ENCODE peak calls at places on chromosomes 4 and X, in five cellular contexts. One of them, this sample, is unnamed. For H3K9me3 and H3K4me1, the result is how much of the 10 kb centered on the place peaks cover.

GRCh38 chrX:46630141-46630540 is 56.6 kb downstream of the CHST7 start:
- DNase-seq in heart right ventricle: no peak
- DNase-seq in body of pancreas: no peak
- DNase-seq in CD8-positive, alpha-beta T cell: no peak
- DNase-seq in mammary epithelial cell: no peak
- DNase-seq in this sample: no peak

GRCh38 chr4:141995051-141995450 is 358.7 kb downstream of the IL15 start:
- DNase-seq in heart right ventricle: no peak
- DNase-seq in body of pancreas: no peak
- DNase-seq in CD8-positive, alpha-beta T cell: no peak
- DNase-seq in mammary epithelial cell: no peak
- DNase-seq in this sample: no peak

GRCh38 chrX:155086202-155086840 is 15.0 kb downstream of the BRCC3 start:
- DNase-seq in mammary epithelial cell: no peak
- DNase-seq in body of pancreas: peak
- DNase-seq in CD8-positive, alpha-beta T cell: peak
- DNase-seq in heart right ventricle: no peak
- DNase-seq in this sample: peak

GRCh38 chr4:126753592-126753991 is 879.2 kb upstream of the INTU start:
- DNase-seq in CD8-positive, alpha-beta T cell: no peak
- DNase-seq in body of pancreas: no peak
- DNase-seq in heart right ventricle: no peak
- DNase-seq in mammary epithelial cell: no peak
- DNase-seq in this sample: no peak

GRCh38 chr4:173511787-173512361 is 18.2 kb downstream of the HAND2 start:
- DNase-seq in heart right ventricle: no peak
- DNase-seq in mammary epithelial cell: no peak
- DNase-seq in body of pancreas: no peak
- DNase-seq in CD8-positive, alpha-beta T cell: no peak
- DNase-seq in this sample: no peak

GRCh38 chrX:123481908-123482873 is 250.7 kb downstream of the THOC2 start:
- DNase-seq in body of pancreas: no peak
- DNase-seq in heart right ventricle: no peak
- DNase-seq in mammary epithelial cell: no peak
- DNase-seq in CD8-positive, alpha-beta T cell: no peak
- DNase-seq in this sample: peak

GRCh38 chrX:42149786-42150185 is 226.4 kb upstream of the CASK start:
- DNase-seq in body of pancreas: no peak
- DNase-seq in heart right ventricle: no peak
- DNase-seq in mammary epithelial cell: peak
- DNase-seq in CD8-positive, alpha-beta T cell: no peak
- DNase-seq in this sample: no peak

GRCh38 chr4:150828159-150828558 is 186.9 kb downstream of the LRBA start:
- DNase-seq in CD8-positive, alpha-beta T cell: peak
- DNase-seq in heart right ventricle: no peak
- DNase-seq in body of pancreas: peak
- DNase-seq in mammary epithelial cell: no peak
- DNase-seq in this sample: no peak

GRCh38 chr4:143186634-143187033 is 1.9 kb downstream of the USP38 start:
- DNase-seq in heart right ventricle: no peak
- DNase-seq in CD8-positive, alpha-beta T cell: no peak
- DNase-seq in body of pancreas: no peak
- DNase-seq in mammary epithelial cell: peak
- DNase-seq in this sample: no peak

GRCh38 chr4:159206427-159206871 is 103.6 kb downstream of the RAPGEF2 start:
- DNase-seq in mammary epithelial cell: peak
- DNase-seq in body of pancreas: no peak
- DNase-seq in heart right ventricle: no peak
- DNase-seq in CD8-positive, alpha-beta T cell: no peak
- DNase-seq in this sample: no peak

GRCh38 chr4:122652379-122652778 is 31.5 kb upstream of the IL21 start:
- DNase-seq in body of pancreas: peak
- DNase-seq in heart right ventricle: no peak
- DNase-seq in mammary epithelial cell: peak
- DNase-seq in CD8-positive, alpha-beta T cell: peak
- DNase-seq in this sample: peak

GRCh38 chr4:71009796-71010588 is 16.5 kb downstream of the DCK start:
- DNase-seq in mammary epithelial cell: peak
- DNase-seq in heart right ventricle: no peak
- DNase-seq in body of pancreas: no peak
- DNase-seq in CD8-positive, alpha-beta T cell: no peak
- DNase-seq in this sample: no peak

GRCh38 chr4:70788733-70789132 is 51.0 kb downstream of the GRSF1 start:
- DNase-seq in CD8-positive, alpha-beta T cell: no peak
- DNase-seq in mammary epithelial cell: no peak
- DNase-seq in body of pancreas: no peak
- DNase-seq in heart right ventricle: no peak
- DNase-seq in this sample: no peak

GRCh38 chrX:153612413-153612812 is 13.5 kb upstream of the CCNQ start:
- DNase-seq in CD8-positive, alpha-beta T cell: no peak
- DNase-seq in body of pancreas: no peak
- DNase-seq in heart right ventricle: no peak
- DNase-seq in mammary epithelial cell: no peak
- DNase-seq in this sample: no peak

GRCh38 chrX:2511326-2511725 is 10.6 kb upstream of the DHRSX start:
- DNase-seq in heart right ventricle: no peak
- DNase-seq in body of pancreas: no peak
- DNase-seq in CD8-positive, alpha-beta T cell: no peak
- DNase-seq in mammary epithelial cell: no peak
- DNase-seq in this sample: no peak

GRCh38 chr4:168585168-168586091 is 88.6 kb downstream of the PALLD start:
- DNase-seq in mammary epithelial cell: peak
- DNase-seq in body of pancreas: peak
- DNase-seq in heart right ventricle: peak
- DNase-seq in CD8-positive, alpha-beta T cell: no peak
- DNase-seq in this sample: peak

GRCh38 chr4:26858947-26859401 is 1.7 kb upstream of the STIM2 start:
- DNase-seq in CD8-positive, alpha-beta T cell: no peak
- DNase-seq in heart right ventricle: no peak
- DNase-seq in mammary epithelial cell: no peak
- DNase-seq in body of pancreas: no peak
- DNase-seq in this sample: no peak

GRCh38 chr4:2913168-2913567 is 50.0 kb downstream of the NOP14 start:
- DNase-seq in heart right ventricle: peak
- DNase-seq in body of pancreas: no peak
- DNase-seq in CD8-positive, alpha-beta T cell: no peak
- DNase-seq in mammary epithelial cell: no peak
- DNase-seq in this sample: no peak

GRCh38 chr4:16227462-16227868 is 1.2 kb upstream of the TAPT1 start:
- DNase-seq in mammary epithelial cell: peak
- DNase-seq in body of pancreas: peak
- DNase-seq in heart right ventricle: peak
- DNase-seq in CD8-positive, alpha-beta T cell: peak
- DNase-seq in this sample: peak

GRCh38 chrX:44945736-44946135 is 72.7 kb downstream of the KDM6A start:
- DNase-seq in heart right ventricle: no peak
- DNase-seq in mammary epithelial cell: no peak
- DNase-seq in CD8-positive, alpha-beta T cell: no peak
- DNase-seq in body of pancreas: no peak
- DNase-seq in this sample: peak

GRCh38 chr4:175071123-175071522 is 153.0 kb downstream of the ADAM29 start:
- DNase-seq in CD8-positive, alpha-beta T cell: no peak
- DNase-seq in mammary epithelial cell: no peak
- DNase-seq in body of pancreas: no peak
- DNase-seq in heart right ventricle: no peak
- DNase-seq in this sample: no peak

GRCh38 chrX:48086119-48086518 is 14.7 kb upstream of the ZNF630 start:
- DNase-seq in mammary epithelial cell: peak
- DNase-seq in heart right ventricle: no peak
- DNase-seq in CD8-positive, alpha-beta T cell: no peak
- DNase-seq in body of pancreas: no peak
- DNase-seq in this sample: peak

GRCh38 chrX:151815461-151815860 is 80.9 kb downstream of the CNGA2 start:
- DNase-seq in mammary epithelial cell: no peak
- DNase-seq in CD8-positive, alpha-beta T cell: no peak
- DNase-seq in heart right ventricle: no peak
- DNase-seq in body of pancreas: no peak
- DNase-seq in this sample: no peak

GRCh38 chr4:4217123-4217522 is 9.6 kb downstream of the OTOP1 start:
- DNase-seq in body of pancreas: no peak
- DNase-seq in mammary epithelial cell: peak
- DNase-seq in heart right ventricle: no peak
- DNase-seq in CD8-positive, alpha-beta T cell: no peak
- DNase-seq in this sample: no peak

GRCh38 chr4:14196141-14196540 is 568.6 kb upstream of the BOD1L1 start:
- DNase-seq in body of pancreas: peak
- DNase-seq in CD8-positive, alpha-beta T cell: no peak
- DNase-seq in heart right ventricle: peak
- DNase-seq in mammary epithelial cell: peak
- DNase-seq in this sample: no peak

GRCh38 chr4:47469951-47470350 is 6.4 kb upstream of the COMMD8 start:
- DNase-seq in heart right ventricle: no peak
- DNase-seq in body of pancreas: no peak
- DNase-seq in mammary epithelial cell: no peak
- DNase-seq in CD8-positive, alpha-beta T cell: no peak
- DNase-seq in this sample: no peak

GRCh38 chrX:100731441-100732281 is at the start of gene SYTL4:
- DNase-seq in body of pancreas: peak
- DNase-seq in mammary epithelial cell: no peak
- DNase-seq in heart right ventricle: peak
- DNase-seq in CD8-positive, alpha-beta T cell: no peak
- DNase-seq in this sample: peak

GRCh38 chr4:153643406-153644016 is 40.6 kb upstream of the TLR2 start:
- DNase-seq in CD8-positive, alpha-beta T cell: no peak
- DNase-seq in body of pancreas: no peak
- DNase-seq in mammary epithelial cell: peak
- DNase-seq in heart right ventricle: no peak
- DNase-seq in this sample: no peak

GRCh38 chr4:133493776-133494175 is 344.7 kb downstream of the PCDH10 start:
- DNase-seq in CD8-positive, alpha-beta T cell: no peak
- DNase-seq in body of pancreas: no peak
- DNase-seq in mammary epithelial cell: no peak
- DNase-seq in heart right ventricle: no peak
- DNase-seq in this sample: no peak

GRCh38 chrX:146186540-146186939 is 368.9 kb downstream of the SLITRK2 start:
- DNase-seq in heart right ventricle: no peak
- DNase-seq in body of pancreas: no peak
- DNase-seq in mammary epithelial cell: no peak
- DNase-seq in CD8-positive, alpha-beta T cell: no peak
- DNase-seq in this sample: no peak
- H3K9me3 ChIP-seq in heart right ventricle: under half
- H3K9me3 ChIP-seq in body of pancreas: under half
- H3K9me3 ChIP-seq in mammary epithelial cell: under half
- H3K9me3 ChIP-seq in CD8-positive, alpha-beta T cell: under half
- H3K9me3 ChIP-seq in this sample: under half

GRCh38 chr4:41143721-41144379 is 70.5 kb downstream of the APBB2 start:
- DNase-seq in heart right ventricle: no peak
- DNase-seq in mammary epithelial cell: no peak
- DNase-seq in CD8-positive, alpha-beta T cell: no peak
- DNase-seq in body of pancreas: no peak
- DNase-seq in this sample: no peak
- H3K4me1 ChIP-seq in heart right ventricle: half or more
- H3K4me1 ChIP-seq in mammary epithelial cell: half or more
- H3K4me1 ChIP-seq in CD8-positive, alpha-beta T cell: under half
- H3K4me1 ChIP-seq in body of pancreas: under half
- H3K4me1 ChIP-seq in this sample: under half

GRCh38 chr4:85498068-85498733 is 23.3 kb downstream of the ARHGAP24 start:
- DNase-seq in body of pancreas: peak
- DNase-seq in mammary epithelial cell: peak
- DNase-seq in CD8-positive, alpha-beta T cell: no peak
- DNase-seq in heart right ventricle: no peak
- DNase-seq in this sample: no peak

GRCh38 chr4:85499573-85499972 is 24.6 kb downstream of the ARHGAP24 start:
- DNase-seq in body of pancreas: no peak
- DNase-seq in heart right ventricle: no peak
- DNase-seq in mammary epithelial cell: no peak
- DNase-seq in CD8-positive, alpha-beta T cell: no peak
- DNase-seq in this sample: no peak

GRCh38 chr4:85496933-85497332 is 22.0 kb downstream of the ARHGAP24 start:
- DNase-seq in body of pancreas: no peak
- DNase-seq in CD8-positive, alpha-beta T cell: no peak
- DNase-seq in heart right ventricle: no peak
- DNase-seq in mammary epithelial cell: peak
- DNase-seq in this sample: no peak

GRCh38 chr4:85496146-85496849 is 21.3 kb downstream of the ARHGAP24 start:
- DNase-seq in body of pancreas: no peak
- DNase-seq in mammary epithelial cell: no peak
- DNase-seq in heart right ventricle: no peak
- DNase-seq in CD8-positive, alpha-beta T cell: no peak
- DNase-seq in this sample: no peak

DNA sequence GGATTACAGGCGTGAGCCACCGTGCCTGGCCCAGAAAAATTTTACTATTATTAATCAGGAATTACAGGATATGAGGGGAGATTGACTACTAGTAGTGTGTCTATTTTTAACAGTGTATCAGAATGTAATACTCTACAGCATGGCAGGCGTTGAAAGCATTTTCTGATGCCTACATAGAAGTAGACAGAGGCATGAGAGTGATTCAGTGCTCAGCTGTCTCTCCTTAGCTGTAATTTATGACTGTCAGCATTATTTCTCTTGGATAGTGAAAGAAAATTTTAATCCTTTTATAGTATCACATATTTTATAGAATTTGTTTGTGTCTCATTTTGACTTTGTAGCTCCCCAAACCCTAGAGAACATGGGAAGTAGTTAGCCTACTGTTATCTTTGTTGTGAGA is 20.7 kb downstream of the ARHGAP24 start:
- DNase-seq in heart right ventricle: peak
- DNase-seq in CD8-positive, alpha-beta T cell: no peak
- DNase-seq in body of pancreas: no peak
- DNase-seq in mammary epithelial cell: no peak
- DNase-seq in this sample: no peak
- H3K4me3 ChIP-seq in heart right ventricle: peak
- H3K4me3 ChIP-seq in CD8-positive, alpha-beta T cell: no peak
- H3K4me3 ChIP-seq in body of pancreas: no peak
- H3K4me3 ChIP-seq in mammary epithelial cell: no peak
- H3K4me3 ChIP-seq in this sample: no peak

GRCh38 chr4:164614999-164615398 is 138.9 kb upstream of the SMIM31 start:
- DNase-seq in mammary epithelial cell: no peak
- DNase-seq in CD8-positive, alpha-beta T cell: no peak
- DNase-seq in body of pancreas: no peak
- DNase-seq in heart right ventricle: no peak
- DNase-seq in this sample: no peak

GRCh38 chr4:164613761-164614277 is 140.1 kb upstream of the SMIM31 start:
- DNase-seq in body of pancreas: no peak
- DNase-seq in mammary epithelial cell: peak
- DNase-seq in heart right ventricle: no peak
- DNase-seq in CD8-positive, alpha-beta T cell: no peak
- DNase-seq in this sample: no peak

GRCh38 chr4:164615964-164616363 is 138.0 kb upstream of the SMIM31 start:
- DNase-seq in body of pancreas: no peak
- DNase-seq in CD8-positive, alpha-beta T cell: no peak
- DNase-seq in heart right ventricle: no peak
- DNase-seq in mammary epithelial cell: peak
- DNase-seq in this sample: no peak

GRCh38 chr4:164617426-164617825 is 136.5 kb upstream of the SMIM31 start:
- DNase-seq in CD8-positive, alpha-beta T cell: no peak
- DNase-seq in mammary epithelial cell: no peak
- DNase-seq in heart right ventricle: no peak
- DNase-seq in body of pancreas: no peak
- DNase-seq in this sample: no peak

DNA sequence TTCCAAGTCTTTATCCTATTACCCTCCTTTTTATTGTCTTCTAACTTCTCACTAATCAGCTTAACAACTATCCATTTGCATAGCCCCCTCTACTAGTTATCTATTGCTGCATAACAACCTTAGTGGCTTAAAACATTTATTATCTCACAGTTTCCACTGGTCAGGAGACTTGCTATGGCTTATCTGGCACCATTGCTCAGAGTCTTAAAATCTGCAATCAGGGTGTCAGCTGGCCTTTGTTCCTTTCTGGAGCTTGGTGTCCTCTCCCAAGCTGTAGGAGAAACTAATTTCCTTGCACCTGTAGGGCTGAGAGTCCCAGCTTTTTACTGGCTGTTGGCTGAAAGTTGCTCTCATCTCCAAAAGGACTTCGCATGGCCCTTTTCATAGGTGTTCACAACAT is 137.0 kb upstream of the SMIM31 start:
- DNase-seq in mammary epithelial cell: no peak
- DNase-seq in CD8-positive, alpha-beta T cell: no peak
- DNase-seq in heart right ventricle: no peak
- DNase-seq in body of pancreas: no peak
- DNase-seq in this sample: no peak
- H3K9me3 ChIP-seq in mammary epithelial cell: under half
- H3K9me3 ChIP-seq in CD8-positive, alpha-beta T cell: under half
- H3K9me3 ChIP-seq in heart right ventricle: under half
- H3K9me3 ChIP-seq in body of pancreas: under half
- H3K9me3 ChIP-seq in this sample: under half

This sample was measured in HAP-1.